ENCODE peak calls at places on chromosomes 1 and 21, in four cellular contexts. Z is mammary epithelial cell, N is K562, G is iPS DF 6.9. Y is an unnamed sample. For H3K36me3, the result is how much of the 10 kb centered on the place peaks cover.

GRCh38 chr1:2415337-2415736 is 3.0 kb upstream of the PEX10 start:
- DNase-seq in N (no peak), Z (no peak), G (no peak), Y (no peak)

GRCh38 chr21:26070822-26071425 is 99.6 kb downstream of the APP start:
- DNase-seq in G (no peak), N (no peak), Z (no peak), Y (peak)

GRCh38 chr1:108955881-108956280 is 7.4 kb downstream of the CLCC1 start:
- DNase-seq in Z (no peak), N (no peak), G (no peak), Y (no peak)

GRCh38 chr1:244138399-244138798 is 87.3 kb downstream of the ZBTB18 start:
- DNase-seq in G (no peak), N (no peak), Z (no peak), Y (no peak)

GRCh38 chr1:237864338-237865244 is 26.1 kb downstream of the ZP4 start:
- DNase-seq in G (peak), Z (peak), N (peak), Y (peak)

GRCh38 chr21:28333455-28334108 is 659.1 kb downstream of the LTN1 start:
- DNase-seq in Z (peak), G (no peak), N (no peak), Y (no peak)

GRCh38 chr1:180507826-180508724 is 5.7 kb upstream of the ACBD6 start:
- DNase-seq in Z (peak), G (no peak), N (peak), Y (no peak)

GRCh38 chr21:29250642-29251041 is 48.1 kb upstream of the BACH1 start:
- DNase-seq in N (no peak), G (no peak), Z (no peak), Y (no peak)

GRCh38 chr21:36691539-36692124 is 7.3 kb upstream of the SIM2 start:
- DNase-seq in N (no peak), Z (no peak), G (no peak), Y (no peak)

GRCh38 chr1:37922767-37923550 is 23.9 kb downstream of the INPP5B start:
- DNase-seq in G (no peak), Z (no peak), N (peak), Y (no peak)

GRCh38 chr21:14737922-14738321 is 191.8 kb upstream of the SAMSN1 start:
- DNase-seq in N (peak), Z (peak), G (no peak), Y (peak)

GRCh38 chr1:215744419-215744818 is 177.3 kb downstream of the KCTD3 start:
- DNase-seq in N (no peak), Z (no peak), G (no peak), Y (no peak)

GRCh38 chr1:166870584-166870983 is 5.5 kb downstream of the TADA1 start:
- DNase-seq in G (no peak), Z (no peak), N (no peak), Y (no peak)

GRCh38 chr1:221241592-221241991 is 362.3 kb downstream of the HLX start:
- DNase-seq in N (no peak), Z (no peak), G (no peak), Y (no peak)

GRCh38 chr1:183231545-183231944 is 45.5 kb downstream of the LAMC2 start:
- DNase-seq in Z (no peak), N (no peak), G (no peak), Y (no peak)

GRCh38 chr1:94739521-94740061 is 80.6 kb upstream of the SLC44A3 start:
- DNase-seq in N (no peak), Z (peak), G (no peak), Y (no peak)

GRCh38 chr1:100461222-100461621 is 76.7 kb upstream of the GPR88 start:
- DNase-seq in G (no peak), Z (no peak), N (no peak), Y (peak)
- H3K36me3 ChIP-seq in G (under half), Z (under half), N (half or more), Y (under half)

DNA sequence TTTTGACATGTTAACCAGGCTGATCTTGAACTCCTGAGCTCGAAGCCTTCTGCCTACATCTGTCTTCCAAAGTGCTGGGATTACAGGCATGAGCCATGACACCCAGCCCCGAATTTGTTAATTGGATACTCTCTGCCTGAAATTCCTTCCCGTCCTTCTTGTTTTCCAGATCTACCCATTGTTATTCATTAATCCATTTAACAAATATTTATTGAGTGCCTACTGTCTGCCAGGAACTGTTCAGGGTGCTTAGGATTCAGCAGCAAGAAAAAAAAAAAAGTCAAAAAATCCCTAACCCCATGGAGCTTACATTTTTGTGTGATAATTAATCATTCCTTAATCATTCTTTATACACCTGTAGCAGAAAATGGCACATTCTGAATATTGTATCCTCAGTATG is 206.8 kb upstream of the FOXD3 start:
- DNase-seq in N (no peak), Z (no peak), G (no peak), Y (no peak)
- H3K36me3 ChIP-seq in N (under half), Z (under half), G (under half), Y (under half)

DNA sequence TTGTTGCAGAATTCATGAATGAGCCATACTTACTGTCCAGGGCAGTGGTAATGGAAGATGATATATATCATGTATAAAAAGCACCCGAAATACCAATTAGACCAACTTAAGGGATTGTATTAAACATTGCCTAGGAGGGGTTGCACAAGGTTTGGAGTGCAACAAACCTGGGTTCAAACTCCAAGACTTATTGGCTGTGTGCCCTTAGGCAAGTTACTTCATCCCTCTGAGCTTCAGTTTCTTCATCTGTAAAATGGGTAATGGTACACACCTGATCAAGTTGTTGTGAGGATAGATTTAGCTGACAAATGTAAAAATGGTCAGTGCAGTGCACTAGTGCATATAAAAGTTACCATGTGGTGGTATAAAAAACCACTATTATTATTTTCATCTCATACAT is 9.8 kb upstream of the PPP1R15B start:
- DNase-seq in G (no peak), N (no peak), Z (no peak), Y (no peak)
- H3K36me3 ChIP-seq in G (under half), N (under half), Z (under half), Y (under half)

GRCh38 chr1:201861448-201861847 is 27.2 kb upstream of the SHISA4 start:
- DNase-seq in G (no peak), N (no peak), Z (no peak), Y (no peak)

DNA sequence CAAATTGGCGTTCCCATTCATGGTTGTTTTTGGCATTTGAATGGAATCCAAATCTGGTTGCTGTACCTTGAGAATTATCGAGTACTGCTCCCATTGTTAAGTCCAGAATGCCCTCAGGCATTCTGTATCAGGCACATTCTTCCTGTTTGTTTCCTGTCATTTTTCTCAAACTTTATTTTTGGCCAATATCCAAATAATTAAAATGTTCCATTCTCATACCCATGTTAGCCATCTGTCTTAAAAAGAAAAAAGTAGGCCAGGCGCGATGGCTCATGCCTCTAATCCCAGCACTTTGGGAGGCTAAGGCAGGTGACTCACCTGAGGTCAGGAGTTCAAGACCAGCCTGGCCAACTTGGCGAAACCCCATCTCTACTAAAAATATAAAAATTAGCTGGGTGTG is 29.3 kb upstream of the SHISA4 start:
- DNase-seq in N (no peak), G (no peak), Z (no peak), Y (no peak)
- H3K36me3 ChIP-seq in N (half or more), G (under half), Z (under half), Y (half or more)

GRCh38 chr1:209885403-209886218 is 52.4 kb upstream of the SYT14 start:
- DNase-seq in Z (no peak), N (no peak), G (no peak), Y (no peak)

GRCh38 chr1:209883341-209883971 is 54.6 kb upstream of the SYT14 start:
- DNase-seq in N (no peak), Z (peak), G (no peak), Y (no peak)

GRCh38 chr1:209884665-209885117 is 53.3 kb upstream of the SYT14 start:
- DNase-seq in N (peak), Z (peak), G (no peak), Y (peak)

GRCh38 chr1:209882942-209883340 is 55.1 kb upstream of the SYT14 start:
- DNase-seq in G (no peak), N (no peak), Z (no peak), Y (no peak)

GRCh38 chr1:209884249-209884648 is 53.8 kb upstream of the SYT14 start:
- DNase-seq in G (no peak), Z (peak), N (no peak), Y (no peak)
- H3K36me3 ChIP-seq in G (under half), Z (under half), N (under half), Y (under half)

GRCh38 chr1:145961425-145962156 is 2.8 kb downstream of the ANKRD34A start:
- DNase-seq in Z (no peak), G (no peak), N (no peak), Y (peak)
- H3K36me3 ChIP-seq in Z (under half), G (under half), N (under half), Y (under half)

GRCh38 chr1:92833840-92834239 is 2.0 kb downstream of the RPL5 start:
- DNase-seq in N (peak), Z (no peak), G (no peak), Y (no peak)
- H3K36me3 ChIP-seq in N (half or more), Z (under half), G (under half), Y (half or more)

GRCh38 chr1:42183210-42183609 is 18.7 kb upstream of the GUCA2A start:
- DNase-seq in N (no peak), G (no peak), Z (no peak), Y (no peak)

GRCh38 chr1:42179275-42179674 is 14.7 kb upstream of the GUCA2A start:
- DNase-seq in Z (no peak), N (no peak), G (no peak), Y (no peak)

GRCh38 chr1:42183646-42184268 is 19.2 kb upstream of the GUCA2A start:
- DNase-seq in N (no peak), G (no peak), Z (no peak), Y (no peak)

GRCh38 chr1:42179900-42180329 is 15.4 kb upstream of the GUCA2A start:
- DNase-seq in Z (no peak), N (no peak), G (no peak), Y (no peak)

GRCh38 chr1:42181687-42182086 is 17.1 kb upstream of the GUCA2A start:
- DNase-seq in G (no peak), Z (no peak), N (no peak), Y (no peak)
- H3K36me3 ChIP-seq in G (under half), Z (under half), N (half or more), Y (under half)

GRCh38 chr1:21261551-21262281 is 28.5 kb downstream of the ECE1 start:
- DNase-seq in N (peak), G (no peak), Z (peak), Y (no peak)
- H3K36me3 ChIP-seq in N (under half), G (under half), Z (under half), Y (under half)

Y was measured in BE2C.